ENCODE peak calls at places on chromosome 1, in five cellular contexts. K, H, O, T and I are unnamed samples.

GRCh38 chr1:47231314-47232186 is 475 bp downstream of the TAL1 start:
- ATAC-seq in K (peak; percentile 42), H (no peak), O (peak; percentile 46), T (no peak), I (no peak)

GRCh38 chr1:19862944-19863343 is 19.3 kb upstream of the OTUD3 start:
- ATAC-seq in K (no peak), H (no peak), O (no peak), T (no peak), I (no peak)

GRCh38 chr1:77081834-77082233 is 137.4 kb downstream of the PIGK start:
- ATAC-seq in K (no peak), H (peak; percentile 22), O (no peak), T (no peak), I (no peak)

GRCh38 chr1:37259019-37259418 is 215.4 kb upstream of the ZC3H12A start:
- ATAC-seq in K (no peak), H (no peak), O (no peak), T (no peak), I (no peak)

GRCh38 chr1:85453640-85454194 is 11.2 kb downstream of the DDAH1 start:
- ATAC-seq in K (no peak), H (no peak), O (peak; percentile 35), T (no peak), I (peak; percentile 24)

GRCh38 chr1:54591127-54591756 is 32.1 kb downstream of the FAM151A start:
- ATAC-seq in K (no peak), H (no peak), O (peak; percentile 61), T (no peak), I (no peak)

GRCh38 chr1:204089044-204089751 is 16.3 kb downstream of the SOX13 start:
- ATAC-seq in K (no peak), H (peak; percentile 70), O (no peak), T (no peak), I (peak; percentile 82)

GRCh38 chr1:160740133-160740688 is 1.2 kb downstream of the SLAMF7 start:
- ATAC-seq in K (peak; percentile 3), H (no peak), O (no peak), T (no peak), I (no peak)

GRCh38 chr1:180911640-180912161 is 996 bp upstream of the KIAA1614 start:
- ATAC-seq in K (peak; percentile 25), H (no peak), O (no peak), T (peak; percentile 20), I (peak; percentile 17)

GRCh38 chr1:173195596-173196088 is 11.5 kb downstream of the TNFSF4 start:
- ATAC-seq in K (peak; percentile 88), H (no peak), O (no peak), T (no peak), I (no peak)

GRCh38 chr1:89616844-89617627 is 15.9 kb upstream of the LRRC8C start:
- ATAC-seq in K (no peak), H (no peak), O (no peak), T (no peak), I (no peak)

GRCh38 chr1:176073524-176074157 is 133.4 kb downstream of the COP1 start:
- ATAC-seq in K (peak; percentile 91), H (no peak), O (peak; percentile 92), T (no peak), I (no peak)

GRCh38 chr1:157025856-157026255 is 19.7 kb downstream of the ARHGEF11 start:
- ATAC-seq in K (peak; percentile 39), H (no peak), O (peak; percentile 91), T (peak; percentile 48), I (peak; percentile 86)

GRCh38 chr1:232291681-232292080 is 338.3 kb downstream of the SIPA1L2 start:
- ATAC-seq in K (no peak), H (no peak), O (no peak), T (no peak), I (no peak)

GRCh38 chr1:229218612-229219025 is 52.3 kb upstream of the RAB4A start:
- ATAC-seq in K (no peak), H (no peak), O (no peak), T (no peak), I (no peak)

GRCh38 chr1:210373878-210374599 is 45.3 kb downstream of the HHAT start:
- ATAC-seq in K (peak; percentile 84), H (peak; percentile 76), O (peak; percentile 93), T (peak; percentile 82), I (peak; percentile 74)

GRCh38 chr1:79741720-79742421 is 735.3 kb upstream of the ADGRL4 start:
- ATAC-seq in K (peak; percentile 96), H (no peak), O (no peak), T (no peak), I (no peak)

GRCh38 chr1:108657701-108658100 is 3.2 kb downstream of the HENMT1 start:
- ATAC-seq in K (no peak), H (no peak), O (no peak), T (no peak), I (no peak)

GRCh38 chr1:28642847-28643635 is at the start of gene TAF12:
- ATAC-seq in K (peak; percentile 90), H (peak; percentile 96), O (peak; percentile 88), T (peak; percentile 96), I (peak; percentile 97)

GRCh38 chr1:237841485-237841884 is 49.2 kb downstream of the ZP4 start:
- ATAC-seq in K (no peak), H (no peak), O (no peak), T (no peak), I (no peak)

GRCh38 chr1:1948783-1949182 is 29.7 kb upstream of the TMEM52 start:
- ATAC-seq in K (no peak), H (no peak), O (no peak), T (no peak), I (no peak)

GRCh38 chr1:47934243-47934805 is 62.9 kb downstream of the TRABD2B start:
- ATAC-seq in K (no peak), H (peak; percentile 58), O (peak; percentile 58), T (peak; percentile 73), I (peak; percentile 84)

DNA sequence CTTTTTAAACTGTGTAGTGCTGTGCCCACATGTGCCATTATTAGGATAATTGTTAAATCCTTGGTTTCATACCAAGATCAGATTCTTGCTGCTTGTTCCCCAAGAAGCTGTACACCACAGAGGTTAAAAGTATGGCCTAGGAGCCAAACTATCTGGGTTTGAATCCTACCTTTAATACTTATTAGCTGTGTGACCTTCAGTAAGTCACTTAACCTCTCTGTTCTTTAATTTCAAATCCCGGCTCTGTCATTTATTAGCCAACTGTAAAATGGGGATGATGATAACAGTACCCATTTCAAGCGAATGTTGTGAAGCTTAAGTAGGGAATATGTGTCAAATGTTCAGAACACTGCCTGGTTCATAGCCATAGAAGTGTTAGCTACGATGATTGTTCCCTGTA is 32.6 kb downstream of the NKAIN1 start:
- ATAC-seq in K (no peak), H (no peak), O (no peak), T (no peak), I (no peak)
- TF ChIP-seq POLR2A in K (no peak), H (no peak), O (no peak), T (no peak), I (no peak)

GRCh38 chr1:225809842-225810578 is at the start of gene EPHX1:
- ATAC-seq in K (peak; percentile 97), H (peak; percentile 89), O (peak; percentile 71), T (peak; percentile 83), I (peak; percentile 90)
- TF ChIP-seq POLR2A in K (peak; percentile 68), H (peak; percentile 93), O (peak; percentile 99), T (peak; percentile 83), I (peak; percentile 84)

GRCh38 chr1:11979818-11980675 is at the start of gene MFN2:
- ATAC-seq in K (peak; percentile 96), H (peak; percentile 98), O (peak; percentile 86), T (peak; percentile 94), I (peak; percentile 94)
- TF ChIP-seq POLR2A in K (peak; percentile 92), H (peak; percentile 64), O (peak; percentile 76), T (peak; percentile 34), I (peak; percentile 73)

GRCh38 chr1:207823531-207823879 is 71.7 kb downstream of the CD46 start:
- ATAC-seq in K (no peak), H (no peak), O (no peak), T (no peak), I (no peak)

GRCh38 chr1:207823880-207824566 is 72.2 kb downstream of the CD46 start:
- ATAC-seq in K (peak; percentile 39), H (peak; percentile 88), O (peak; percentile 54), T (peak; percentile 70), I (peak; percentile 76)

GRCh38 chr1:207822124-207822601 is 70.3 kb downstream of the CD46 start:
- ATAC-seq in K (peak; percentile 66), H (no peak), O (no peak), T (no peak), I (no peak)

GRCh38 chr1:207821464-207822045 is 69.7 kb downstream of the CD46 start:
- ATAC-seq in K (peak; percentile 1), H (no peak), O (no peak), T (no peak), I (no peak)

DNA sequence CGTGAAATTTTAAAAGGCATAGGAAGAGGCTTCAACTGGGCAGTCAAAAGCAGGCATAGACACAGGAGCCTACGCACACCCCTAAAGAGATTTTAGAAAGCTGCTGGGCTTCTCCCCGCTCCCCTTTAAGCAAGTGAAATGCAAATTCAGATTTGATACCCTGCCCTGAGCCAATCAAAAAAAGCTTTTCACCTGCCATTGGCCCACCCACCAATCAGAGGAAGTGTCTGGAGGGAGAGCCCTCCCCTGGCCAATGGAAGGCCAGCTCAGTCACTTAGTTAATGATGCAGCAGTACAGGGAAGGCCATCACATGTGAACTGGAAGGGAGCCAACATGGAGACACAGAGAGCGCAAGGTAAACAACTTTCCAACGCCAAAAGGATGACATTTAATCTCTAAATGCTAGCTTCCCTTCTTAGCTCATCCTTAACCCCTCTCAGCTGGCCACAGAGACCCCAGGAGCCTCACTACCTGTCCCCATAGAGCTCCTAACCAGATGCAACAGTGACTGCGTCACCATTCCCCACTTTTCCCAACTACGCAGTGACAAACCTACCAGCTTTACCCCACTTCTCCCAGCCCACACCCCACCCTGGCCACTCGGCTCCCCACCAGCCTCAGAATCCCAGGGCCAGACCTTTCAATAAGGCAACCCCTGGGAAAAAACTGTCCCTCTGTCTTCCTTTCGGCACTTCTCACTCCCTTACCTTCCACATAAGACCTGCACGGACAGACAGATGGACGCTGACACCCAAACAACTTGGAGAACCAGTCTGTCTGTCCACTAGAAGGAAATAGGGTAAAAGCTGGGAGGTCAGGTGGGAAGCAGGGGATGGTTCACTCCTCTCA is 71.0 kb downstream of the CD46 start:
- ATAC-seq in K (peak; percentile 77), H (peak; percentile 92), O (peak; percentile 63), T (peak; percentile 80), I (peak; percentile 83)
- TF ChIP-seq POLR2A in K (peak; percentile 80), H (peak; percentile 89), O (peak; percentile 50), T (peak; percentile 44), I (peak; percentile 26)

DNA sequence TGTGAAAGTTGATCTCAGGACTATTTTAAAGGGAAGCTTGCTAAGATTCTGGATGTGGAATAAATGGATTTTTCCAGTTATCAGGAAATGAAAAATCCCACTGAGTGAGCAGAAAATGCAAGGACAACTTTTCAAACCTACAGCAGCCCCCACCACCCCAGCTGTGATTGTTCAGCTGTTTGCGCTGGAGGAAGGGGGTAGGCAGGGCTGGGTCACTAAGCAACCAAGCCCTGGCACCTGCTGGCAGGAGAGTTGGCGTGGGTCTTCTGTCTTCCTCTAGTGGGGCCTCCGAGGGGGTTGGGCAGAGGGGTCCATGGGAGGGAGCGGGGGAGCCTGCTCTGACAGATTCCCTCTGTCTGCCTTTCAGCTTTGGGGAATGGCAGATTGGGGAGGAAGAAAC is 45.3 kb downstream of the EIF2D start:
- ATAC-seq in K (no peak), H (no peak), O (no peak), T (no peak), I (no peak)
- TF ChIP-seq POLR2A in K (no peak), H (no peak), O (no peak), T (no peak), I (no peak)

GRCh38 chr1:53553734-53554509 is 94.7 kb downstream of the DMRTB1 start:
- ATAC-seq in K (peak; percentile 25), H (no peak), O (no peak), T (no peak), I (no peak)
- TF ChIP-seq POLR2A in K (no peak), H (no peak), O (no peak), T (no peak), I (no peak)

GRCh38 chr1:52552505-52553371 is at the start of gene TUT4:
- ATAC-seq in K (peak; percentile 78), H (peak; percentile 90), O (peak; percentile 65), T (peak; percentile 80), I (peak; percentile 81)
- TF ChIP-seq POLR2A in K (peak; percentile 82), H (peak; percentile 54), O (peak; percentile 32), T (peak; percentile 41), I (peak; percentile 28)